ENCODE peak calls at places on chromosomes 2 and 18, in five cellular contexts. I is vagina, M is stomach, X is H1, T is HL-60. R is an unnamed sample.

GRCh38 chr18:79525556-79526467 is 130.1 kb downstream of the NFATC1 start:
- DNase-seq in I (no peak), M (peak), X (no peak), T (peak), R (peak)

GRCh38 chr18:59629894-59630293 is 67.3 kb downstream of the CCBE1 start:
- DNase-seq in I (no peak), M (no peak), X (no peak), T (no peak), R (no peak)

GRCh38 chr2:75548036-75548573 is 12.6 kb downstream of the EVA1A start:
- DNase-seq in I (peak), M (peak), X (no peak), T (no peak), R (no peak)

GRCh38 chr2:20141056-20141762 is 83.7 kb downstream of the SDC1 start:
- DNase-seq in I (no peak), M (peak), X (no peak), T (no peak), R (peak)

GRCh38 chr18:77123313-77124231 is 9.0 kb downstream of the MBP start:
- DNase-seq in I (peak), M (no peak), X (no peak), T (no peak), R (no peak)

GRCh38 chr2:28915939-28916338 is 21.5 kb downstream of the WDR43 start:
- DNase-seq in I (no peak), M (no peak), X (no peak), T (peak), R (no peak)

GRCh38 chr18:77068890-77069312 is 63.7 kb downstream of the MBP start:
- DNase-seq in I (no peak), M (no peak), X (no peak), T (no peak), R (no peak)

GRCh38 chr2:234628953-234629352 is 132.1 kb upstream of the ARL4C start:
- DNase-seq in I (no peak), M (no peak), X (no peak), T (no peak), R (no peak)

GRCh38 chr2:69217333-69218080 is 169.5 kb downstream of the GFPT1 start:
- DNase-seq in I (peak), M (no peak), X (no peak), T (no peak), R (no peak)

GRCh38 chr2:30798536-30798991 is 8.7 kb downstream of the CAPN13 start:
- DNase-seq in I (peak), M (no peak), X (peak), T (peak), R (no peak)

GRCh38 chr2:158967731-158968395 is 577 bp upstream of the TANC1 start:
- DNase-seq in I (no peak), M (peak), X (no peak), T (no peak), R (peak)

GRCh38 chr2:221780281-221780688 is 208.2 kb upstream of the EPHA4 start:
- DNase-seq in I (no peak), M (no peak), X (no peak), T (no peak), R (no peak)

GRCh38 chr18:63848159-63848558 is 39.3 kb upstream of the SERPINB2 start:
- DNase-seq in I (no peak), M (no peak), X (no peak), T (peak), R (no peak)

GRCh38 chr18:33201509-33201926 is 239.0 kb downstream of the CCDC178 start:
- DNase-seq in I (no peak), M (no peak), X (peak), T (peak), R (no peak)

GRCh38 chr18:54772081-54772480 is 56.2 kb upstream of the RAB27B start:
- DNase-seq in I (no peak), M (no peak), X (no peak), T (no peak), R (no peak)

GRCh38 chr2:184598313-184599053 is at the start of gene ZNF804A:
- DNase-seq in I (no peak), M (peak), X (no peak), T (peak), R (peak)

GRCh38 chr2:58063641-58064040 is 17.0 kb downstream of the VRK2 start:
- DNase-seq in I (no peak), M (no peak), X (no peak), T (no peak), R (no peak)

GRCh38 chr2:223537669-223538601 is 64.2 kb downstream of the SCG2 start:
- DNase-seq in I (no peak), M (no peak), X (no peak), T (no peak), R (no peak)

GRCh38 chr2:224331698-224332097 is 70.2 kb downstream of the FAM124B start:
- DNase-seq in I (no peak), M (no peak), X (no peak), T (no peak), R (no peak)

GRCh38 chr2:138176862-138177439 is 212.7 kb downstream of the HNMT start:
- DNase-seq in I (no peak), M (no peak), X (no peak), T (no peak), R (no peak)

GRCh38 chr2:106982350-106982749 is 96.4 kb upstream of the ST6GAL2 start:
- DNase-seq in I (no peak), M (no peak), X (no peak), T (no peak), R (no peak)

GRCh38 chr2:239308696-239309397 is 92.0 kb downstream of the HDAC4 start:
- DNase-seq in I (no peak), M (peak), X (no peak), T (no peak), R (peak)

GRCh38 chr2:143686585-143687164 is 557.5 kb downstream of the ARHGAP15 start:
- DNase-seq in I (no peak), M (no peak), X (no peak), T (no peak), R (no peak)

GRCh38 chr2:40372278-40372580 is 79.7 kb downstream of the SLC8A1 start:
- DNase-seq in I (no peak), M (no peak), X (no peak), T (no peak), R (no peak)

GRCh38 chr2:237513693-237514092 is 26.6 kb downstream of the MLPH start:
- DNase-seq in I (no peak), M (no peak), X (no peak), T (no peak), R (no peak)

GRCh38 chr2:65530547-65531320 is 98.3 kb upstream of the SPRED2 start:
- DNase-seq in I (no peak), M (no peak), X (no peak), T (no peak), R (no peak)

GRCh38 chr18:49609416-49610284 is 47.8 kb downstream of the LIPG start:
- DNase-seq in I (peak), M (no peak), X (no peak), T (no peak), R (no peak)

GRCh38 chr2:11753886-11754704 is 7.7 kb downstream of the LPIN1 start:
- DNase-seq in I (no peak), M (peak), X (no peak), T (no peak), R (no peak)
- H3K27ac ChIP-seq in I (peak), M (peak), X (no peak), T (no peak), R (peak)

DNA sequence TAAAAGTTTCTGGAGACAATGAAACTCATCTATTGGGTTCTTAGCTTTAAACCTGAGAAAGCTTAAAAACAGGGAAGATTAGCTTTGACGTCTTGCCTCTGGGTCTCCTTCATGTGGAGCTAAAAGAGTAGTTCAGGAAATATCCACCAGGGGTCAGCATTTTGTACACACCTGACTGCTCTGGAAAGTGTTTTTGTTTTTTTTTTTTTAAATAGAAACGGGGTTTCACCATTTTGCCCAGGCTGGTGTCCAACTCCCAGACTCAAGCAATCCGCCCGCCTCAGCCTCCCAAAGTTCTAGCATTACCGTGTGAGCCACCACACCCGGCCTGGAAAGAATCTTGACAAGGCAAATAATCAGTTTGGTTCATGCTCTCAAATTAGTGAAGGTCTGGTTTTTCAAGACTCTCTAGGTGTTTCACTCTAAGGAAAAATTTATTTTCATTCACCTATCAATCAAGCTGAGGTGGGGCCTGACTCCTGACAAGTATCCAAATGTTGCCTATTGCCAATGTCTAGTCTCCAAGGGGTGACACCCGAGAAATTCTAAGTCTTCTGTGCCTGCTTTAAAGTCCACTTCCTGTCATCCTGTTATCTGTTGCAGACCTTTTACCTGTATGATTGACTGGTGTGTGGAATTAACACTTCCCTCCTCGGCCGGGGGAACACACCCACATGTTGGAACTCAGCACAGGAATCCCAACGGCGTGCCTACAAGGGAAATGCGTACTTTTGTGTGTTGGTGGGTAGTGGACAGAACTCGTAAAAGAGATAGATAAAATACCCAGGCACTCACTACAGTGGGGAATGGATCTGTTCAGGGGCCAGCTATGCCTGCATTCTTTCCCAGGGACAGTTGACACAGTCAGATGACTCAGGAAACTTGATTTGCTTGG is 11.3 kb downstream of the IL1RN start:
- DNase-seq in I (peak), M (peak), X (no peak), T (peak), R (peak)
- TF ChIP-seq POLR2AphosphoS5 in I (no peak), M (no peak), X (no peak), T (no peak), R (no peak)

DNA sequence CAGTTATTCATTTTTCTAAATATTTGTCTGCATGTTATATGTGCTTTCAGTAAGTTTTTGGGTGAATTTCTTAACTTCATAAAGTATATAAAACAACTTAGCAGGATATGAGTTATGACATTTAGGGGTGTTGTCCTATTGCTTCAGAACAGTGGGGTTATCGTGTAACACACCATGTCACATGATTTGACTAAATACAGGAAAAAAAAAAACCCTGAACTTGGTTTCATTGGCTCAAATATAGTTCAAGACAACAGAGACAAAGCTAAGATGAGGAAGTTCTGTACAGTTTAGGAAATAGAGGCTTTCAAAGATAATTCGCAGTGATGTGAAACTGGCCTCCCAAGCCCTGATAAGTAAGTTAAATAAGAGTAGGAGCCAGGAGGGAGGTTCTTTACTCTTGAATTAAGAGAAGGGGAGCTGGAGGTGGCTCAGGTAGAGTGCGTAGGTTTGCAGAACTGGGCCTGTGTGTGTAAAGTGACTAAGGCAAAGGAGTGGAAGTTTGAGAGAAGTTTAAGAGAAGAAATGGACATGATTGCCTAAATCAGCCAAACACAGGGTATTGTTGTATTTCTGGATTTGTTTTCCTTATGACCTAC is 53.9 kb downstream of the LIMS1 start:
- DNase-seq in I (no peak), M (peak), X (no peak), T (peak), R (no peak)
- H3K4me3 ChIP-seq in I (no peak), M (no peak), X (no peak), T (peak), R (no peak)

DNA sequence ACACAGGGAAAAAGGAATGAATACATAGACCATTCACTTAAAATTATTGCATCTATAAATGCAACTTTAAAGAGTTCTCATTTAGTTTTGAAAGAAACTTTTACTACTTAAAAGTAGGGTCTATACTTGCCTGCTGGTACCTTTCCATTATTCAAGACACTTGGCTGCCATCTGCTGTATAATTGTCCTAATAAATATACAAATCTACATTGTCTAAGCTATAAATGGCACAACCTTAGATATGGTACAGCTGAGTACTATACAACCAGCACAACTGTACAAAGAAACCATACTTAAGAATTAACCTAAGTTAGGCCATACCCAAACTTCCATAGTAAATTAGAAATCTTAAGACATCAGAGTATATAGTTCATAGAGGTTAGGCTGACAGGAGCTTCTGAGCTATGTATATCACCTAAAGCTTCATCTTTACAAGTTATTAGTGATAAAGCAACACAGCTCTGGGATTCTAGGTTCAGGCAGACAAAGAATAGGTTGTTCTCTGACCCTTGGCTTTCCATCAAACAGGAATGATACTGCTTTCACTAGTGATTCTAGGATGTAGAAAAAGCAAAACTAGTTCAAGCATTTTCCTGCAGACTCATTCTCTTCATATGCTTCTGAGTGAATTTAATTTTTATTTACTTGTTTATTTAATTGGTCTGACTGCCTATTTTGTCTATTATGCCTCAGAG is 22.1 kb downstream of the EXOC6B start:
- DNase-seq in I (no peak), M (no peak), X (no peak), T (no peak), R (no peak)
- H3K27ac ChIP-seq in I (no peak), M (no peak), X (no peak), T (no peak), R (no peak)

R was measured in upper lobe of left lung.